ENCODE peak calls at places on chromosomes 13 and 19, in eight cellular contexts. One of them, this sample, is unnamed.

GRCh38 chr19:1871630-1872029 is 8.3 kb upstream of the KLF16 start:
- DNase-seq in AG10803: no peak
- DNase-seq in CD8-positive, alpha-beta T cell: no peak
- DNase-seq in neural crest cell: no peak
- DNase-seq in ascending aorta: no peak
- DNase-seq in fibroblast of lung: no peak
- DNase-seq in cerebellar cortex: no peak
- DNase-seq in skeletal muscle cell: no peak
- DNase-seq in this sample: no peak

GRCh38 chr13:50129065-50129922 is 114.0 kb downstream of the KCNRG start:
- DNase-seq in AG10803: no peak
- DNase-seq in CD8-positive, alpha-beta T cell: no peak
- DNase-seq in neural crest cell: no peak
- DNase-seq in ascending aorta: no peak
- DNase-seq in fibroblast of lung: no peak
- DNase-seq in cerebellar cortex: no peak
- DNase-seq in skeletal muscle cell: no peak
- DNase-seq in this sample: no peak

GRCh38 chr19:51824603-51825002 is 29.6 kb downstream of the FPR3 start:
- DNase-seq in AG10803: no peak
- DNase-seq in CD8-positive, alpha-beta T cell: no peak
- DNase-seq in neural crest cell: no peak
- DNase-seq in ascending aorta: no peak
- DNase-seq in fibroblast of lung: no peak
- DNase-seq in cerebellar cortex: no peak
- DNase-seq in skeletal muscle cell: no peak
- DNase-seq in this sample: no peak

GRCh38 chr19:33394006-33394722 is 20.7 kb downstream of the CEBPG start:
- DNase-seq in AG10803: peak; percentile 93
- DNase-seq in CD8-positive, alpha-beta T cell: no peak
- DNase-seq in neural crest cell: no peak
- DNase-seq in ascending aorta: no peak
- DNase-seq in fibroblast of lung: peak; percentile 74
- DNase-seq in cerebellar cortex: no peak
- DNase-seq in skeletal muscle cell: peak; percentile 37
- DNase-seq in this sample: no peak

GRCh38 chr19:1566392-1567115 is 1.6 kb downstream of the MEX3D start:
- DNase-seq in AG10803: peak; percentile 78
- DNase-seq in CD8-positive, alpha-beta T cell: no peak
- DNase-seq in neural crest cell: peak; percentile 67
- DNase-seq in ascending aorta: no peak
- DNase-seq in fibroblast of lung: peak; percentile 87
- DNase-seq in cerebellar cortex: peak; percentile 67
- DNase-seq in skeletal muscle cell: peak; percentile 59
- DNase-seq in this sample: no peak

GRCh38 chr13:88958821-88959220 is 1287.7 kb downstream of the SLITRK5 start:
- DNase-seq in AG10803: no peak
- DNase-seq in CD8-positive, alpha-beta T cell: no peak
- DNase-seq in neural crest cell: no peak
- DNase-seq in ascending aorta: no peak
- DNase-seq in fibroblast of lung: peak; percentile 6
- DNase-seq in cerebellar cortex: no peak
- DNase-seq in skeletal muscle cell: peak; percentile 51
- DNase-seq in this sample: no peak

GRCh38 chr19:35609881-35610353 is 2.6 kb upstream of the HAUS5 start:
- DNase-seq in AG10803: no peak
- DNase-seq in CD8-positive, alpha-beta T cell: peak; percentile 13
- DNase-seq in neural crest cell: no peak
- DNase-seq in ascending aorta: no peak
- DNase-seq in fibroblast of lung: no peak
- DNase-seq in cerebellar cortex: no peak
- DNase-seq in skeletal muscle cell: no peak
- DNase-seq in this sample: no peak

GRCh38 chr13:69389899-69390298 is 717.7 kb upstream of the ATXN8OS start:
- DNase-seq in AG10803: no peak
- DNase-seq in CD8-positive, alpha-beta T cell: no peak
- DNase-seq in neural crest cell: no peak
- DNase-seq in ascending aorta: no peak
- DNase-seq in fibroblast of lung: no peak
- DNase-seq in cerebellar cortex: no peak
- DNase-seq in skeletal muscle cell: no peak
- DNase-seq in this sample: peak; percentile 92

GRCh38 chr13:63853816-63854215 is 2438.2 kb upstream of the PCDH20 start:
- DNase-seq in AG10803: no peak
- DNase-seq in CD8-positive, alpha-beta T cell: no peak
- DNase-seq in neural crest cell: no peak
- DNase-seq in ascending aorta: no peak
- DNase-seq in fibroblast of lung: no peak
- DNase-seq in cerebellar cortex: no peak
- DNase-seq in skeletal muscle cell: no peak
- DNase-seq in this sample: no peak

GRCh38 chr13:99228737-99229691 is 28.4 kb downstream of the UBAC2 start:
- DNase-seq in AG10803: peak; percentile 92
- DNase-seq in CD8-positive, alpha-beta T cell: no peak
- DNase-seq in neural crest cell: no peak
- DNase-seq in ascending aorta: no peak
- DNase-seq in fibroblast of lung: peak; percentile 95
- DNase-seq in cerebellar cortex: no peak
- DNase-seq in skeletal muscle cell: peak; percentile 7
- DNase-seq in this sample: peak; percentile 66

GRCh38 chr13:38321654-38322053 is 28.0 kb upstream of the UFM1 start:
- DNase-seq in AG10803: no peak
- DNase-seq in CD8-positive, alpha-beta T cell: no peak
- DNase-seq in neural crest cell: no peak
- DNase-seq in ascending aorta: no peak
- DNase-seq in fibroblast of lung: no peak
- DNase-seq in cerebellar cortex: no peak
- DNase-seq in skeletal muscle cell: no peak
- DNase-seq in this sample: no peak

This sample was measured in SIG-M5.